ENCODE peak calls at places on chromosome 12, in eight cellular contexts. Q is cardiac fibroblast, Z is astrocyte of the spinal cord, C is dorsolateral prefrontal cortex, R is GM13977, F is Calu3, O is neural crest cell, V is right atrium auricular region. E is an unnamed sample.

GRCh38 chr12:96329545-96329944 is 70.7 kb downstream of the CDK17 start:
- DNase-seq in Z (no peak), V (no peak), R (no peak), O (no peak), F (no peak), C (no peak), Q (no peak), E (no peak)

GRCh38 chr12:40144023-40144422 is 38.1 kb upstream of the SLC2A13 start:
- DNase-seq in Z (no peak), Q (no peak), V (no peak), O (no peak), C (no peak), F (no peak), R (no peak), E (no peak)

GRCh38 chr12:120500577-120500976 is 4.7 kb downstream of the DYNLL1 start:
- DNase-seq in O (no peak), R (no peak), C (no peak), F (no peak), Q (peak; percentile 14), Z (no peak), V (no peak), E (no peak)

GRCh38 chr12:24034160-24034559 is 84.7 kb upstream of the SOX5 start:
- DNase-seq in F (no peak), V (no peak), O (no peak), Z (peak; percentile 26), Q (no peak), R (no peak), C (no peak), E (no peak)

GRCh38 chr12:3200032-3200617 is 122.9 kb downstream of the TSPAN9 start:
- DNase-seq in O (peak; percentile 75), C (no peak), Q (peak; percentile 44), R (peak; percentile 52), Z (peak; percentile 67), F (peak; percentile 52), V (no peak), E (no peak)

GRCh38 chr12:8065991-8066594 is at the start of gene C3AR1:
- DNase-seq in Z (peak; percentile 80), Q (peak; percentile 78), V (no peak), C (no peak), R (peak; percentile 52), F (no peak), O (no peak), E (peak; percentile 44)

GRCh38 chr12:3523728-3524127 is 32.7 kb downstream of the PRMT8 start:
- DNase-seq in C (no peak), F (no peak), Z (no peak), O (no peak), V (no peak), R (no peak), Q (no peak), E (no peak)

GRCh38 chr12:54495327-54495726 is 2.2 kb upstream of the NCKAP1L start:
- DNase-seq in V (no peak), R (no peak), Q (no peak), C (no peak), Z (no peak), O (no peak), F (no peak), E (no peak)

GRCh38 chr12:57545809-57546437 is 1.1 kb downstream of the DCTN2 start:
- DNase-seq in C (no peak), O (no peak), Q (no peak), R (no peak), Z (no peak), F (no peak), V (no peak), E (no peak)

GRCh38 chr12:34334953-34335743 is 312.9 kb downstream of the ALG10 start:
- DNase-seq in R (no peak), Z (no peak), Q (no peak), C (no peak), V (no peak), O (no peak), F (no peak), E (no peak)

GRCh38 chr12:124678421-124678893 is 111.0 kb upstream of the NCOR2 start:
- DNase-seq in Q (no peak), C (no peak), V (no peak), F (no peak), Z (no peak), R (peak; percentile 50), O (peak; percentile 53), E (no peak)

GRCh38 chr12:67842124-67842523 is 147.1 kb upstream of the IFNG-AS1 start:
- DNase-seq in Q (no peak), R (no peak), F (no peak), Z (no peak), V (no peak), O (no peak), C (no peak), E (no peak)

GRCh38 chr12:30806989-30807694 is 52.4 kb upstream of the CAPRIN2 start:
- DNase-seq in R (no peak), Q (peak; percentile 88), F (peak; percentile 42), C (no peak), V (no peak), Z (peak; percentile 85), O (no peak), E (no peak)

GRCh38 chr12:14989790-14990189 is 16.9 kb downstream of the PDE6H start:
- DNase-seq in F (no peak), Q (no peak), C (no peak), R (no peak), O (no peak), Z (no peak), V (no peak), E (no peak)

GRCh38 chr12:42584539-42585174 is 4.9 kb downstream of the PRICKLE1 start:
- DNase-seq in F (no peak), Z (peak; percentile 24), Q (no peak), V (no peak), O (no peak), R (no peak), C (no peak), E (no peak)

GRCh38 chr12:52337054-52337453 is 15.9 kb upstream of the KRT83 start:
- DNase-seq in C (no peak), Z (no peak), O (no peak), V (no peak), F (no peak), R (no peak), Q (peak; percentile 15), E (no peak)

GRCh38 chr12:76080729-76081415 is 3.6 kb downstream of the NAP1L1 start:
- DNase-seq in O (no peak), F (peak; percentile 18), V (no peak), Z (no peak), R (no peak), Q (no peak), C (no peak), E (no peak)

GRCh38 chr12:110501378-110501721 is 561 bp downstream of the VPS29 start:
- DNase-seq in Q (peak; percentile 66), C (no peak), O (no peak), V (no peak), F (peak; percentile 61), R (peak; percentile 27), Z (peak; percentile 40), E (no peak)

GRCh38 chr12:19852100-19852855 is 413.0 kb downstream of the AEBP2 start:
- DNase-seq in C (no peak), Z (no peak), Q (no peak), V (no peak), F (no peak), O (no peak), R (no peak), E (no peak)

GRCh38 chr12:92784795-92785562 is 82.2 kb downstream of the PLEKHG7 start:
- DNase-seq in C (no peak), V (no peak), F (peak; percentile 45), Z (peak; percentile 87), Q (peak; percentile 84), O (no peak), R (peak; percentile 57), E (no peak)
- TF ChIP-seq CTCF in C (peak; percentile 55), V (peak; percentile 23), F (peak; percentile 66), Z (peak; percentile 46), Q (peak; percentile 48), O (peak; percentile 81), R (peak; percentile 55), E (peak; percentile 60)

GRCh38 chr12:131980263-131980662 is 30.5 kb downstream of the EP400 start:
- DNase-seq in Q (peak; percentile 28), O (no peak), Z (no peak), C (no peak), V (no peak), F (no peak), R (no peak), E (no peak)
- TF ChIP-seq CTCF in Q (no peak), O (no peak), Z (peak; percentile 33), C (no peak), V (no peak), F (no peak), R (no peak), E (no peak)

DNA sequence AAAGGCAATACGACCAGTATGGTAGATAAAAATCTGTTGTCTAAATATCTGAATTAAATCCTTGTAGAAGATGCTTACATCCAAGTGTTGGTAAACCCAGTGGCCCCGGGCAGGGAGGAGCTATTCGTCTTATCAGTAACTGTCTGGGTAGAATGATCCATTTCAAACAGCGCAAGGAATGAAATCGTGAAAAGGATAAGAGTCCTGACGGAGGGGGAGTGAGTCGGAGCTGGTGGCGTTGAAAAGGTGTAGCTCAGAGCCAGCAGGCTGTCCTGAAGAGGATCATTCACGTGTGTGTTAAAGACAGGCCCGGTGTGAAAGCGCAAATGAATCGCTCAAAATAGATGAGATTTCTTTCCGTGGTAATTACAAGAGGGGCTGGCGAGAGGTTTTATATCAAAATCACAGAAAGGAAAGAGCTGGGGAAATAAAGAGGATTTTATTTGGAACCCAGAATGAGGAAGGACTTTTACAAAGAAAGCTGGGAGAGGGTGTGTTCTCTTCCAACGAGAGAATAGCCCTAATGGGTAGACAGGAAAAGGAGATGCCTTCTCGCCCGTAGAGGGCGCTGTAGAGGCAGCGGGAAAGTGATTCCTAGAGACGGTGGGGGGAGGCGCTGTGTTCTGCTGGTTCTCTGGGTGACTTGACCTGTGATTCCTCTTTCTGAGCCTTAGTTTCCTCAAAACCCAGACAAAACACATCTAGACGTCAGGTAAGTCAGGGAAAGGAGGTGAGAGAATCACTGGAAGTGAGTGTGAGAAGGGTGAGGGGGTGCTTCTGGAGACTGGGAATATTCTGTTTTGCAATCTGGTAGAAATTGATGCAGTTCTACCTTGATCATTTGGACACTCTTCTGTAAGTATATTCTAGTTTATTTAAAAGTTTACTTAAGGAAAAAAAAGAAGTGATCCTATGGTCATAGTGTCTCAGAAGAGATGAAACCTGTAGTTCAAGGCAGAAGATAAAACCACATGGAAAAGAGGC is 39.3 kb downstream of the SRRM4 start:
- DNase-seq in C (no peak), O (peak; percentile 50), Q (no peak), R (peak; percentile 9), Z (no peak), F (peak; percentile 43), V (no peak), E (no peak)
- TF ChIP-seq CTCF in C (peak; percentile 24), O (peak; percentile 71), Q (peak; percentile 7), R (peak; percentile 54), Z (no peak), F (peak; percentile 23), V (no peak), E (no peak)

GRCh38 chr12:81465881-81466280 is 293.3 kb downstream of the PPFIA2 start:
- DNase-seq in C (no peak), R (no peak), V (no peak), Z (no peak), Q (no peak), F (no peak), O (no peak), E (no peak)

GRCh38 chr12:81465191-81465590 is 294.0 kb downstream of the PPFIA2 start:
- DNase-seq in Z (no peak), Q (no peak), C (no peak), O (no peak), V (no peak), R (no peak), F (no peak), E (no peak)

DNA sequence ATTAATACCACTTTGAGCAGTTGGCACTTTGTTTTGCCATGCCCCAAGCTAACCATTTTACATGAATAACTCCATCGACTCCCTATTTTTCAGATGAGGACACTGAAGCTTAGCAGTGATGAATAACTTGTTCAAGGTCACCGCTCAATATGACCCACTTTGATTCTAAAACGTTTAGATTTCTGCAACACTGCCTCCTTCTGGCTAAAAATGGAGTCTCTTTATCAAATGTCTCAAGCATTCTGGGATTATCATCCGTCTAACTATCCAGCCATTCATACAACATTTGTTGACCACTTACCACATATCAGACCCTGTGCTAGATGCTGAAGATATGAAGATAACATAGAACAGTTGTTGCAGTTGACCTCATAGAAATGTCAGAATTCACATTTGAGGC is 298.0 kb downstream of the PPFIA2 start:
- DNase-seq in C (no peak), F (no peak), R (no peak), V (no peak), Z (no peak), O (no peak), Q (no peak), E (no peak)
- TF ChIP-seq CTCF in C (no peak), F (no peak), R (peak; percentile 24), V (no peak), Z (peak; percentile 3), O (peak; percentile 16), Q (no peak), E (no peak)